ENCODE peak calls at places on chromosomes 3 and 15, in ten cellular contexts. D is NCI-H2081; G is NCI-H1436; K is CMK; T is T-cell; A is stimulated activated CD4-positive, alpha-beta T cell treated with anti-CD3 and anti-CD28 coated beads, Interleukin-4, amount 100 ng/mL, for 1 hour; C is NAMALWA; W is Daoy; J is NCI-H2029; E is ACHN. P is an unnamed sample.

GRCh38 chr15:92900712-92901052 is 558 bp downstream of the CHD2 start:
- DNase-seq in K (no peak), T (no peak), G (no peak), C (no peak), E (no peak), J (no peak), W (no peak), D (no peak), A (no peak), P (no peak)

GRCh38 chr3:12363397-12364195 is 74.7 kb downstream of the PPARG start:
- DNase-seq in C (no peak), G (no peak), A (no peak), K (no peak), T (no peak), J (no peak), D (no peak), W (peak; percentile 53), E (no peak), P (no peak)

GRCh38 chr15:100768501-100768931 is 111.1 kb upstream of the ALDH1A3 start:
- DNase-seq in C (no peak), G (no peak), K (no peak), A (no peak), E (no peak), D (no peak), T (no peak), J (no peak), W (no peak), P (no peak)

GRCh38 chr3:179852117-179852886 is 184.4 kb downstream of the PEX5L start:
- DNase-seq in K (no peak), E (peak; percentile 47), D (no peak), C (peak; percentile 15), G (no peak), W (peak; percentile 79), A (no peak), J (no peak), T (no peak), P (no peak)

GRCh38 chr3:39268554-39268910 is 11.3 kb downstream of the CX3CR1 start:
- DNase-seq in J (no peak), W (no peak), A (no peak), E (no peak), G (no peak), T (no peak), K (no peak), D (no peak), C (no peak), P (no peak)

GRCh38 chr15:66071160-66071559 is 182.4 kb downstream of the MEGF11 start:
- DNase-seq in K (no peak), W (no peak), G (no peak), D (no peak), C (no peak), J (no peak), E (no peak), T (no peak), A (no peak), P (no peak)

GRCh38 chr3:42355612-42356011 is 54.8 kb downstream of the LYZL4 start:
- DNase-seq in C (no peak), D (no peak), T (no peak), J (no peak), G (no peak), A (no peak), E (no peak), K (no peak), W (no peak), P (no peak)

GRCh38 chr3:55426486-55426885 is 60.6 kb downstream of the WNT5A start:
- DNase-seq in T (no peak), C (no peak), W (no peak), A (no peak), J (no peak), K (no peak), D (no peak), G (no peak), E (no peak), P (no peak)

GRCh38 chr3:61637088-61638051 is 76.0 kb downstream of the PTPRG start:
- DNase-seq in D (no peak), J (no peak), W (no peak), G (no peak), K (no peak), E (peak; percentile 45), A (no peak), C (peak; percentile 28), T (no peak), P (no peak)

GRCh38 chr3:185270262-185270955 is 16.6 kb upstream of the EHHADH start:
- DNase-seq in D (peak; percentile 74), W (peak; percentile 51), G (peak; percentile 84), J (no peak), K (no peak), A (no peak), E (peak; percentile 39), C (peak; percentile 42), T (no peak), P (no peak)

P was measured in effector CD4-positive, alpha-beta T cell.